ENCODE peak calls at places on chromosomes 1 and 21, in ten cellular contexts. One of them, this sample, is unnamed.

GRCh38 chr1:87200875-87201638 is 127.6 kb upstream of the LMO4 start:
- DNase-seq in osteocyte: no peak
- DNase-seq in NCI-H510A treated with DMSO at 0.1 percent for 48 hours: peak
- DNase-seq in erythroblast: no peak
- DNase-seq in 8988T: no peak
- DNase-seq in left ventricle myocardium inferior: no peak
- DNase-seq in LoVo: no peak
- DNase-seq in type B pancreatic cell: no peak
- DNase-seq in GM10248: no peak
- DNase-seq in KG1: no peak
- DNase-seq in this sample: no peak

GRCh38 chr21:44294391-44295162 is 5.3 kb upstream of the PFKL start:
- DNase-seq in KG1: no peak
- DNase-seq in 8988T: no peak
- DNase-seq in osteocyte: no peak
- DNase-seq in type B pancreatic cell: no peak
- DNase-seq in GM10248: no peak
- DNase-seq in LoVo: no peak
- DNase-seq in left ventricle myocardium inferior: peak
- DNase-seq in NCI-H510A treated with DMSO at 0.1 percent for 48 hours: no peak
- DNase-seq in erythroblast: no peak
- DNase-seq in this sample: no peak

GRCh38 chr1:244346972-244347618 is 104.6 kb downstream of the ADSS2 start:
- DNase-seq in left ventricle myocardium inferior: no peak
- DNase-seq in KG1: no peak
- DNase-seq in LoVo: peak
- DNase-seq in NCI-H510A treated with DMSO at 0.1 percent for 48 hours: no peak
- DNase-seq in erythroblast: no peak
- DNase-seq in 8988T: no peak
- DNase-seq in GM10248: no peak
- DNase-seq in osteocyte: peak
- DNase-seq in type B pancreatic cell: no peak
- DNase-seq in this sample: no peak

GRCh38 chr1:111032295-111032897 is 68.7 kb upstream of the LRIF1 start:
- DNase-seq in GM10248: peak
- DNase-seq in left ventricle myocardium inferior: no peak
- DNase-seq in KG1: peak
- DNase-seq in erythroblast: peak
- DNase-seq in LoVo: peak
- DNase-seq in 8988T: no peak
- DNase-seq in type B pancreatic cell: no peak
- DNase-seq in NCI-H510A treated with DMSO at 0.1 percent for 48 hours: peak
- DNase-seq in osteocyte: no peak
- DNase-seq in this sample: no peak

GRCh38 chr1:200959341-200959985 is 64.1 kb downstream of the KIF21B start:
- DNase-seq in erythroblast: no peak
- DNase-seq in LoVo: no peak
- DNase-seq in NCI-H510A treated with DMSO at 0.1 percent for 48 hours: no peak
- DNase-seq in GM10248: peak
- DNase-seq in 8988T: no peak
- DNase-seq in KG1: no peak
- DNase-seq in osteocyte: no peak
- DNase-seq in type B pancreatic cell: no peak
- DNase-seq in left ventricle myocardium inferior: no peak
- DNase-seq in this sample: peak

GRCh38 chr1:116284819-116285390 is 88.1 kb upstream of the ATP1A1 start:
- DNase-seq in 8988T: no peak
- DNase-seq in LoVo: no peak
- DNase-seq in KG1: no peak
- DNase-seq in left ventricle myocardium inferior: peak
- DNase-seq in erythroblast: no peak
- DNase-seq in osteocyte: no peak
- DNase-seq in type B pancreatic cell: no peak
- DNase-seq in GM10248: no peak
- DNase-seq in NCI-H510A treated with DMSO at 0.1 percent for 48 hours: peak
- DNase-seq in this sample: no peak

GRCh38 chr1:234509457-234510328 is 30.7 kb upstream of the TARBP1 start:
- DNase-seq in erythroblast: peak
- DNase-seq in type B pancreatic cell: no peak
- DNase-seq in left ventricle myocardium inferior: no peak
- DNase-seq in 8988T: no peak
- DNase-seq in NCI-H510A treated with DMSO at 0.1 percent for 48 hours: no peak
- DNase-seq in KG1: no peak
- DNase-seq in LoVo: no peak
- DNase-seq in GM10248: no peak
- DNase-seq in osteocyte: no peak
- DNase-seq in this sample: no peak

GRCh38 chr1:92909321-92909720 is 51.9 kb downstream of the DIPK1A start:
- DNase-seq in left ventricle myocardium inferior: no peak
- DNase-seq in KG1: no peak
- DNase-seq in osteocyte: no peak
- DNase-seq in type B pancreatic cell: no peak
- DNase-seq in erythroblast: no peak
- DNase-seq in 8988T: no peak
- DNase-seq in LoVo: no peak
- DNase-seq in GM10248: no peak
- DNase-seq in NCI-H510A treated with DMSO at 0.1 percent for 48 hours: no peak
- DNase-seq in this sample: no peak

GRCh38 chr1:90044346-90044745 is 49.4 kb downstream of the ZNF326 start:
- DNase-seq in osteocyte: no peak
- DNase-seq in left ventricle myocardium inferior: no peak
- DNase-seq in type B pancreatic cell: no peak
- DNase-seq in KG1: no peak
- DNase-seq in erythroblast: no peak
- DNase-seq in NCI-H510A treated with DMSO at 0.1 percent for 48 hours: no peak
- DNase-seq in 8988T: no peak
- DNase-seq in GM10248: no peak
- DNase-seq in LoVo: no peak
- DNase-seq in this sample: no peak

GRCh38 chr1:206029484-206029883 is 5.8 kb upstream of the CTSE start:
- DNase-seq in GM10248: no peak
- DNase-seq in osteocyte: peak
- DNase-seq in 8988T: no peak
- DNase-seq in left ventricle myocardium inferior: peak
- DNase-seq in erythroblast: peak
- DNase-seq in NCI-H510A treated with DMSO at 0.1 percent for 48 hours: no peak
- DNase-seq in KG1: no peak
- DNase-seq in LoVo: no peak
- DNase-seq in type B pancreatic cell: peak
- DNase-seq in this sample: no peak